ENCODE peak calls at places on chromosomes 2 and 18, in five cellular contexts. P is mammary epithelial cell, Q is lower lobe of right lung, T is aorta, J is neural progenitor cell. G is an unnamed sample.

GRCh38 chr2:165953655-165954606 is at the start of gene TTC21B:
- DNase-seq in P (peak; percentile 94), Q (peak; percentile 95), T (peak; percentile 99), J (peak; percentile 96), G (peak; percentile 96)

GRCh38 chr2:96105994-96106393 is 10.4 kb downstream of the ADRA2B start:
- DNase-seq in P (no peak), Q (no peak), T (no peak), J (no peak), G (no peak)

GRCh38 chr2:219131327-219131726 is 29.3 kb downstream of the NHEJ1 start:
- DNase-seq in P (no peak), Q (no peak), T (no peak), J (no peak), G (no peak)

GRCh38 chr2:140658766-140659165 is 1472.0 kb downstream of the LRP1B start:
- DNase-seq in P (no peak), Q (no peak), T (no peak), J (no peak), G (no peak)

GRCh38 chr2:84891355-84892010 is 10.6 kb upstream of the TRABD2A start:
- DNase-seq in P (no peak), Q (no peak), T (no peak), J (no peak), G (no peak)

GRCh38 chr2:171723724-171724683 is 36.7 kb downstream of the DYNC1I2 start:
- DNase-seq in P (no peak), Q (no peak), T (no peak), J (peak; percentile 90), G (peak; percentile 39)

GRCh38 chr18:33761363-33761762 is 183.3 kb downstream of the ASXL3 start:
- DNase-seq in P (peak; percentile 12), Q (no peak), T (no peak), J (peak; percentile 15), G (no peak)

GRCh38 chr18:79817607-79817998 is 19.9 kb downstream of the KCNG2 start:
- DNase-seq in P (no peak), Q (no peak), T (no peak), J (no peak), G (no peak)

GRCh38 chr2:20913460-20913859 is 90.6 kb upstream of the LDAH start:
- DNase-seq in P (no peak), Q (no peak), T (no peak), J (no peak), G (no peak)

DNA sequence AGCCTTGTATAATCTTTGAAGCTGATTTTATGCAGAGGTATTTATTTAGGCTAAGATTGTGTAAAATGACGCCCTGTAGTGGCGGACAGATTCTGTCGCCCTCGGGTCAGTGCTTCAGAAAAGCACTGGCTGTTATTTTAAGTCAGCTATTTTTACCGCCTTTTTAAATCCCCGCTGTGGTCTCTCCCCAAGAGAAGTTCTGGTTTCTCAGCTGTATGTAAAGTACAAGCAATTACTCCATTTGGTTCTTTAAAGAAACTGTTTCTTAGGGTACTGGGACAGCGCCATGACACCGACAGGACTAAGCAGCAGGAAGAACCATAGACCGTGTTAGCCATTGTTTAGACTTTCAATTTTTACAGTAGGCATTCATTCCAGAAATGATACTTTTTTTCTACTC is 65.0 kb downstream of the UGGT1 start:
- DNase-seq in P (no peak), Q (no peak), T (no peak), J (no peak), G (no peak)
- H3K36me3 ChIP-seq in P (peaks cover 25% of the 10 kb centered on the region), Q (peaks cover 96% of the 10 kb centered on the region), T (peaks cover 4% of the 10 kb centered on the region), J (peaks cover 10% of the 10 kb centered on the region), G (peaks cover 76% of the 10 kb centered on the region)

DNA sequence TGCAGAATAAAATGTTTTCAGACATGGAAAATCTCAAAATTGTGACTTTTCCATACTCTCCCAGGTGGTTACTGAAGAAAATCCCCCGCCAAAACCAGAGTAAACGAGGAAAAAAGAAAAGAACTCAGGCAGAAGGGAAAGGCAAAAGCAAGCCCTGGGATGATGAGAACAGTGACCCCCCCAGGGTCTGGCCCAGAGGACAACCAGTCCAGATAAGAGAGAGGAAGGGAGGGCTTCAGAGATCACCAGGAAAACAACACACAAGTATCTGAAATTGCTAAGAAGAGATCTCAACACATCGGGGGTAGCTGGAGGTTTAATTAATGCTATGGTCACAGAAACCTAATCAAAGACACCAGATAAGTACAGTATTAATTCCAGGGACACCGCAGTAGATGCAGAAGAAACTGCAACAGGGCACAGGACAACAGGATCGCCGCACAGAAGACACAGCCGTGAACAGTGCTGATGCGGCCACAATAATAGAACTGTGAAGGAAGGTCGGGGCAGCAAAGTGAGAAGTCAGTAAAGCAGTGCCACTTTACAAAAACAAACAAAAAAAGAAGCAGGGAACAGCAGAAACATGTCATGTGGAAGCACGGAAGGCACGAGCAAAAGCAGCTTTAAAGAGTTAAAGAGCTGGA is 28.5 kb downstream of the FAM168B start:
- DNase-seq in P (no peak), Q (no peak), T (no peak), J (no peak), G (no peak)
- H3K36me3 ChIP-seq in P (peaks cover 19% of the 10 kb centered on the region), Q (peaks cover 47% of the 10 kb centered on the region), T (no peaks in the 10 kb centered on the region), J (no peaks in the 10 kb centered on the region), G (peaks cover 49% of the 10 kb centered on the region)

DNA sequence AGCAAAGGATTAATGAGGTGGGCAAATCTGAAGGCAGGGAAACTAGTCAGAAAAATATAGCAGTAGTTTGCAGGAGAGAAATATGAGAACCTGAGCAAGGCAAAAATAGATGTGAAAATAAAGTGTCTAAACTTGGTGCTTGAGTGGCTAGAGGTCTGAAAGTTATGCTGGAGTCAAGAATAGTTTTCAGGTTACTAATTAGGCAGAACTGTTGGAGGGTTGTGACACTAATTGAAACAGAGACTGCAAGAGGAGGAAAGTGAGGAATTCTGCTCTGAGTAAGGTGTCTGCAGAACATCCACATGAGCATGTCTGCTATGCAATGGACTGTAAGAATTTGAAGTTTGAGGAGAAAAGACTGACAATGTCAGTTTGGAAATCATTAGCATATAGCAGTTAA is 444.0 kb upstream of the LRRTM1 start:
- DNase-seq in P (no peak), Q (no peak), T (no peak), J (no peak), G (no peak)
- H3K36me3 ChIP-seq in P (no peaks in the 10 kb centered on the region), Q (no peaks in the 10 kb centered on the region), T (no peaks in the 10 kb centered on the region), J (no peaks in the 10 kb centered on the region), G (no peaks in the 10 kb centered on the region)

GRCh38 chr2:233466991-233467603 is 99.5 kb downstream of the USP40 start:
- DNase-seq in P (no peak), Q (peak; percentile 15), T (peak; percentile 70), J (no peak), G (no peak)
- H3K36me3 ChIP-seq in P (peaks cover 4% of the 10 kb centered on the region), Q (peaks cover 72% of the 10 kb centered on the region), T (no peaks in the 10 kb centered on the region), J (no peaks in the 10 kb centered on the region), G (peaks cover 25% of the 10 kb centered on the region)

GRCh38 chr2:135638825-135639224 is 102.8 kb upstream of the UBXN4 start:
- DNase-seq in P (no peak), Q (no peak), T (no peak), J (peak; percentile 7), G (no peak)
- H3K36me3 ChIP-seq in P (peaks cover 32% of the 10 kb centered on the region), Q (peaks cover 44% of the 10 kb centered on the region), T (no peaks in the 10 kb centered on the region), J (peaks cover 35% of the 10 kb centered on the region), G (peaks cover 26% of the 10 kb centered on the region)

DNA sequence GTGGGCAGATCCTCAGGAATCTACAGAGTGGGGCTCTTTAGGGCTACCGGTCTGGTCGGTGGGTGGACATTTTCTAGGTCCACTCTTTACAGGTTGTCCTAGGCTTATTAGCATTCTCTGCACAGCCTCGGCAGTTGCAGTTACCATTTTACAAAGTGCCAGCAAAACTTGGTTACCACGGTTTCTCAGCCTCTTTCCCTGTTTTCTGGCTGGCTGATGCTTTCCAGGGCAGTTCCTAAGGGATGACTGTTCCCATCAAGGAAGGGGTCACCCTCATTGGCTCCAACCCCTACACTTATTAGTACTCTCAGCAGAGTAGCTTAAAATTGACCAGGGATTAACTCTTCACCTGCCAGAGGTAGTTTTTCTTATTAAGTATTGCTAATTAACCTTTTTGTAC is 2.0 kb upstream of the AQP4 start:
- DNase-seq in P (no peak), Q (no peak), T (no peak), J (no peak), G (no peak)
- H3K36me3 ChIP-seq in P (no peaks in the 10 kb centered on the region), Q (no peaks in the 10 kb centered on the region), T (no peaks in the 10 kb centered on the region), J (no peaks in the 10 kb centered on the region), G (no peaks in the 10 kb centered on the region)

DNA sequence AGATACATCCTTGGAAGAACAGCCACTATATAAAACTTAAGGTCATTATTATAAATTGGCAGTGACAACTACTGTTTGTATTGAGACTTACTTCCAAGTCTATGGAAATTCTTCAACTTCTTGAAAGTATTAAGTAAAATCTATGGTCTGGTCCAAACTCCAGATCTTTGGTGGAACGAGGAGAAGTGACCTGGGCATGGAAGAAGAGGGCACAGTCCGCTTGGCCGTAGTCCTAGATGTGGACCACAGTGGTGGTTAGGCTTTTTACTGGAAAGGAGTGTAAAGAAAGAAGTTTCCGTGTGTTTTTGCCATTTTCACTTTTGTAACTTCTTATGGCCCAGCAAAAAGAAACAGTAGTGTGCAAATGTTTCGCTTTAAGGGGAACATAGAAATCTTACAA is 9.8 kb downstream of the RAB12 start:
- DNase-seq in P (no peak), Q (no peak), T (no peak), J (no peak), G (no peak)
- H3K36me3 ChIP-seq in P (peaks cover 2% of the 10 kb centered on the region), Q (no peaks in the 10 kb centered on the region), T (no peaks in the 10 kb centered on the region), J (no peaks in the 10 kb centered on the region), G (peaks cover 22% of the 10 kb centered on the region)